ENCODE peak calls at places on chromosomes 5 and 9, in five cellular contexts. F, B, H, C and Z are unnamed samples.

GRCh38 chr5:167634432-167634831 is 657.0 kb upstream of the WWC1 start:
- DNase-seq in H (no peak), C (no peak), B (no peak), F (no peak), Z (no peak)

GRCh38 chr5:133884525-133885311 is 83.7 kb downstream of the C5orf15 start:
- DNase-seq in C (no peak), F (no peak), B (no peak), H (no peak), Z (no peak)

GRCh38 chr9:36151306-36152210 is 15.0 kb downstream of the GLIPR2 start:
- DNase-seq in B (no peak), C (no peak), F (peak; percentile 78), H (no peak), Z (no peak)

GRCh38 chr9:12403721-12404120 is 289.5 kb upstream of the TYRP1 start:
- DNase-seq in F (no peak), C (no peak), H (no peak), B (no peak), Z (no peak)

GRCh38 chr5:150511641-150512367 is 3.9 kb downstream of the NDST1 start:
- DNase-seq in H (no peak), B (peak; percentile 58), F (no peak), C (peak; percentile 64), Z (no peak)

GRCh38 chr5:134445841-134446818 is 34.4 kb upstream of the CDKN2AIPNL start:
- DNase-seq in F (no peak), B (no peak), H (no peak), C (no peak), Z (no peak)

GRCh38 chr9:138024831-138025291 is 147.3 kb downstream of the CACNA1B start:
- DNase-seq in C (no peak), B (no peak), F (no peak), H (no peak), Z (no peak)

GRCh38 chr5:110639307-110639902 is 87.1 kb downstream of the TMEM232 start:
- DNase-seq in H (no peak), F (no peak), B (no peak), C (no peak), Z (no peak)

GRCh38 chr9:104831681-104832080 is 67.8 kb downstream of the NIPSNAP3B start:
- DNase-seq in F (no peak), H (no peak), B (no peak), C (no peak), Z (no peak)

GRCh38 chr5:126973193-126973592 is 57.2 kb downstream of the MARCHF3 start:
- DNase-seq in F (no peak), H (peak; percentile 5), C (peak; percentile 31), B (no peak), Z (no peak)

GRCh38 chr5:119943148-119943547 is 313.8 kb downstream of the FAM170A start:
- DNase-seq in H (no peak), C (no peak), B (no peak), F (peak; percentile 11), Z (no peak)

GRCh38 chr5:64330728-64331231 is 165.1 kb downstream of the RNF180 start:
- DNase-seq in F (no peak), B (no peak), H (no peak), C (no peak), Z (no peak)

GRCh38 chr5:11892832-11893231 is 11.4 kb downstream of the CTNND2 start:
- DNase-seq in F (no peak), B (no peak), H (no peak), C (no peak), Z (no peak)

GRCh38 chr5:16067415-16067814 is 112.2 kb downstream of the MARCHF11 start:
- DNase-seq in B (no peak), F (no peak), H (no peak), C (no peak), Z (no peak)

GRCh38 chr5:132033122-132033521 is 21.7 kb upstream of the ACSL6 start:
- DNase-seq in B (no peak), H (no peak), F (no peak), C (no peak), Z (no peak)

GRCh38 chr5:172454355-172455086 is at the start of gene SH3PXD2B:
- DNase-seq in B (peak; percentile 46), H (peak; percentile 52), C (peak; percentile 79), F (peak; percentile 51), Z (no peak)

GRCh38 chr5:31581498-31582099 is 49.5 kb downstream of the C5orf22 start:
- DNase-seq in F (peak; percentile 32), C (no peak), H (peak; percentile 10), B (no peak), Z (no peak)

GRCh38 chr9:23638837-23639426 is 187.1 kb downstream of the ELAVL2 start:
- DNase-seq in B (no peak), F (no peak), C (no peak), H (no peak), Z (no peak)

GRCh38 chr5:92378961-92379611 is 996.0 kb upstream of the ARRDC3 start:
- DNase-seq in H (no peak), C (peak; percentile 16), F (peak; percentile 50), B (no peak), Z (no peak)

GRCh38 chr5:40429258-40430111 is 250.2 kb upstream of the PTGER4 start:
- DNase-seq in H (no peak), C (no peak), F (peak; percentile 86), B (no peak), Z (no peak)

GRCh38 chr5:14218897-14219573 is 75.9 kb downstream of the TRIO start:
- DNase-seq in C (no peak), F (no peak), H (no peak), B (no peak), Z (no peak)

GRCh38 chr9:81759680-81760215 is 70.4 kb upstream of the TLE1 start:
- DNase-seq in H (peak; percentile 53), B (peak; percentile 66), F (peak; percentile 95), C (no peak), Z (no peak)

GRCh38 chr9:91720313-91720712 is 229.7 kb downstream of the ROR2 start:
- DNase-seq in F (no peak), C (no peak), H (no peak), B (no peak), Z (no peak)

GRCh38 chr5:97425511-97425910 is 242.5 kb upstream of the RIOK2 start:
- DNase-seq in B (no peak), F (peak; percentile 24), C (peak; percentile 55), H (no peak), Z (no peak)

GRCh38 chr9:131676431-131676972 is 63.4 kb downstream of the RAPGEF1 start:
- DNase-seq in H (no peak), B (no peak), F (no peak), C (no peak), Z (no peak)

GRCh38 chr5:142716963-142717362 is 31.1 kb upstream of the FGF1 start:
- DNase-seq in C (peak; percentile 69), B (peak; percentile 46), F (peak; percentile 53), H (peak; percentile 54), Z (no peak)

GRCh38 chr5:78486223-78486622 is 125.8 kb downstream of the SCAMP1 start:
- DNase-seq in H (no peak), C (no peak), B (no peak), F (no peak), Z (no peak)

GRCh38 chr5:108966910-108967309 is 219.2 kb downstream of the FER start:
- DNase-seq in B (no peak), F (no peak), H (no peak), C (no peak), Z (no peak)

GRCh38 chr9:69806642-69807041 is 14.0 kb upstream of the CFAP95 start:
- DNase-seq in H (no peak), F (no peak), C (no peak), B (no peak), Z (no peak)

GRCh38 chr9:35490155-35490909 is 421 bp downstream of the RUSC2 start:
- DNase-seq in F (no peak), B (peak; percentile 53), C (peak; percentile 51), H (no peak), Z (peak; percentile 66)

GRCh38 chr5:169778622-169779596 is 141.8 kb downstream of the DOCK2 start:
- DNase-seq in C (no peak), F (no peak), H (no peak), B (no peak), Z (no peak)

GRCh38 chr5:95611396-95611795 is 8.5 kb upstream of the GPR150 start:
- DNase-seq in F (no peak), C (no peak), B (no peak), H (no peak), Z (no peak)

GRCh38 chr5:995318-995717 is 13.3 kb upstream of the NKD2 start:
- DNase-seq in C (no peak), H (no peak), B (no peak), F (no peak), Z (no peak)

GRCh38 chr5:102801375-102801774 is 46.3 kb downstream of the PAM start:
- DNase-seq in B (no peak), C (no peak), H (no peak), F (no peak), Z (no peak)

GRCh38 chr5:39211773-39212172 is 7.6 kb downstream of the FYB1 start:
- DNase-seq in B (no peak), C (no peak), F (no peak), H (no peak), Z (no peak)

GRCh38 chr9:114894801-114895433 is 35.5 kb downstream of the TNFSF8 start:
- DNase-seq in B (peak; percentile 60), C (no peak), F (peak; percentile 99), H (peak; percentile 23), Z (no peak)

GRCh38 chr9:81431662-81432061 is 257.7 kb downstream of the TLE1 start:
- DNase-seq in C (no peak), F (peak; percentile 29), B (no peak), H (no peak), Z (no peak)

GRCh38 chr5:175889910-175890684 is 18.7 kb downstream of the CPLX2 start:
- DNase-seq in C (no peak), H (peak; percentile 79), B (peak; percentile 68), F (no peak), Z (no peak)

GRCh38 chr9:120447959-120448500 is 131.9 kb downstream of the CDK5RAP2 start:
- DNase-seq in C (no peak), H (no peak), B (no peak), F (no peak), Z (no peak)

GRCh38 chr9:101716629-101717028 is 21.8 kb downstream of the GRIN3A start:
- DNase-seq in C (no peak), H (no peak), B (no peak), F (no peak), Z (no peak)

GRCh38 chr9:88574993-88575392 is 40.0 kb downstream of the NXNL2 start:
- DNase-seq in C (no peak), B (no peak), H (no peak), F (no peak), Z (no peak)
- TF ChIP-seq MAX in C (no peak), B (no peak), H (no peak), F (no peak), Z (no peak)

GRCh38 chr5:82447913-82448312 is 169.8 kb upstream of the RPS23 start:
- DNase-seq in H (no peak), C (no peak), B (no peak), F (no peak), Z (no peak)
- TF ChIP-seq MAX in H (no peak), C (no peak), B (no peak), F (no peak), Z (no peak)

GRCh38 chr5:140348104-140348503 is 1.7 kb upstream of the HBEGF start:
- DNase-seq in H (no peak), B (no peak), C (no peak), F (no peak), Z (no peak)
- TF ChIP-seq MAX in H (no peak), B (no peak), C (no peak), F (no peak), Z (no peak)

GRCh38 chr5:66498791-66499207 is 97.4 kb upstream of the MAST4 start:
- DNase-seq in H (peak; percentile 6), C (no peak), F (peak; percentile 4), B (no peak), Z (no peak)
- TF ChIP-seq MAX in H (no peak), C (no peak), F (no peak), B (no peak), Z (no peak)